ENCODE peak calls at places on chromosomes 13 and 19, in seven cellular contexts. G, Q, B, A, Z, W and F are unnamed samples.

GRCh38 chr19:1401138-1401888 is at the start of gene GAMT:
- DNase-seq in G (no peak), Q (no peak), B (peak), A (no peak), Z (no peak), W (no peak), F (no peak)

GRCh38 chr13:84279166-84279565 is 396.9 kb upstream of the SLITRK1 start:
- DNase-seq in G (no peak), Q (no peak), B (no peak), A (no peak), Z (no peak), W (no peak), F (no peak)

GRCh38 chr19:13526552-13526951 is 20.3 kb upstream of the CACNA1A start:
- DNase-seq in G (no peak), Q (no peak), B (no peak), A (no peak), Z (peak), W (no peak), F (no peak)

GRCh38 chr13:27007166-27007565 is 164.4 kb downstream of the USP12 start:
- DNase-seq in G (no peak), Q (no peak), B (peak), A (peak), Z (no peak), W (no peak), F (no peak)

GRCh38 chr13:33545492-33545891 is 259.9 kb upstream of the STARD13 start:
- DNase-seq in G (no peak), Q (no peak), B (no peak), A (no peak), Z (no peak), W (no peak), F (no peak)

GRCh38 chr13:27794075-27794691 is 1.9 kb downstream of the GSX1 start:
- DNase-seq in G (no peak), Q (no peak), B (no peak), A (no peak), Z (no peak), W (no peak), F (no peak)

GRCh38 chr13:79227418-79227817 is 178.6 kb downstream of the RBM26 start:
- DNase-seq in G (no peak), Q (no peak), B (no peak), A (no peak), Z (no peak), W (no peak), F (no peak)

GRCh38 chr13:77507931-77508776 is 27.4 kb upstream of the SCEL start:
- DNase-seq in G (no peak), Q (no peak), B (no peak), A (no peak), Z (peak), W (peak), F (no peak)

GRCh38 chr19:15227261-15227660 is 5.0 kb downstream of the EPHX3 start:
- DNase-seq in G (no peak), Q (no peak), B (no peak), A (no peak), Z (no peak), W (no peak), F (no peak)

GRCh38 chr19:15218501-15218900 is 13.7 kb downstream of the EPHX3 start:
- DNase-seq in G (no peak), Q (no peak), B (no peak), A (no peak), Z (no peak), W (no peak), F (no peak)

GRCh38 chr19:15225797-15226196 is 6.5 kb downstream of the EPHX3 start:
- DNase-seq in G (no peak), Q (no peak), B (no peak), A (no peak), Z (no peak), W (no peak), F (no peak)

GRCh38 chr19:15222738-15223648 is 9.3 kb downstream of the EPHX3 start:
- DNase-seq in G (peak), Q (peak), B (peak), A (peak), Z (peak), W (peak), F (peak)

GRCh38 chr19:15223649-15224371 is 8.4 kb downstream of the EPHX3 start:
- DNase-seq in G (no peak), Q (no peak), B (no peak), A (no peak), Z (no peak), W (no peak), F (no peak)
- TF ChIP-seq POLR2AphosphoS5 in G (peak), Q (no peak), B (peak), A (no peak), Z (no peak), W (no peak), F (no peak)

GRCh38 chr19:19212866-19213265 is 1.1 kb downstream of the NCAN start:
- DNase-seq in G (no peak), Q (no peak), B (no peak), A (no peak), Z (no peak), W (no peak), F (no peak)

GRCh38 chr19:19214892-19215291 is 3.1 kb downstream of the NCAN start:
- DNase-seq in G (no peak), Q (no peak), B (no peak), A (no peak), Z (no peak), W (no peak), F (no peak)

GRCh38 chr19:19211499-19212432 is at the start of gene NCAN:
- DNase-seq in G (no peak), Q (no peak), B (no peak), A (no peak), Z (no peak), W (no peak), F (no peak)

GRCh38 chr19:19215792-19216191 is 4.0 kb downstream of the NCAN start:
- DNase-seq in G (no peak), Q (no peak), B (no peak), A (no peak), Z (no peak), W (no peak), F (no peak)

GRCh38 chr19:19213822-19214558 is 2.2 kb downstream of the NCAN start:
- DNase-seq in G (no peak), Q (no peak), B (no peak), A (no peak), Z (no peak), W (no peak), F (no peak)
- TF ChIP-seq POLR2AphosphoS5 in G (no peak), Q (no peak), B (no peak), A (no peak), Z (no peak), W (no peak), F (no peak)

GRCh38 chr19:50406156-50406820 is 12.4 kb upstream of the SPIB start:
- DNase-seq in G (no peak), Q (no peak), B (no peak), A (no peak), Z (no peak), W (no peak), F (no peak)
- TF ChIP-seq POLR2AphosphoS5 in G (no peak), Q (no peak), B (no peak), A (no peak), Z (no peak), W (no peak), F (no peak)

GRCh38 chr19:51427220-51427619 is 9.8 kb upstream of the SIGLEC10 start:
- DNase-seq in G (no peak), Q (no peak), B (peak), A (no peak), Z (no peak), W (no peak), F (no peak)
- TF ChIP-seq POLR2AphosphoS5 in G (no peak), Q (no peak), B (no peak), A (no peak), Z (no peak), W (no peak), F (no peak)

GRCh38 chr13:21584973-21585592 is 18.9 kb downstream of the MICU2 start:
- DNase-seq in G (no peak), Q (no peak), B (no peak), A (no peak), Z (no peak), W (no peak), F (no peak)

GRCh38 chr13:21579754-21580316 is 24.1 kb downstream of the MICU2 start:
- DNase-seq in G (no peak), Q (no peak), B (no peak), A (no peak), Z (no peak), W (no peak), F (no peak)

GRCh38 chr13:21580736-21581135 is 23.2 kb downstream of the MICU2 start:
- DNase-seq in G (no peak), Q (no peak), B (no peak), A (no peak), Z (no peak), W (no peak), F (no peak)

DNA sequence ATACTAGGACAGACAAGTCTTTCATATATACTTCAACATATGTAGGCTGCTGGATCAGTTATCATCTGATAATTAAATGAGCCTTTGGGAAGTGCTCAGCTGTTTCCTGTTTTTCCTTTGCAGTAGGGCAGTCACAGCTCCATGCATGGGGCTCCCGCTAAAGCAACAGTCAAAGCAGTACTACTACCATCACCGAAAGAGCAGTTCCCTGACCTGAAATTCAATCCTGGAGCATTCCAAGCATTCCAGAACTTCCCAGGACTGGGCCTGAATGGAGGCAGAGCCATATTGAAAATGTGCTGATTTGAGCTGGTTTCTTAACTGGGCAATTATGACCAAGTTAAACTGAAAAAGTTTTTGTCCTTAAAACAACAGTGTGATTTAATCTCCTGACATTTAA is 20.5 kb downstream of the MICU2 start:
- DNase-seq in G (no peak), Q (no peak), B (no peak), A (no peak), Z (no peak), W (no peak), F (no peak)
- TF ChIP-seq POLR2AphosphoS5 in G (no peak), Q (no peak), B (no peak), A (no peak), Z (no peak), W (no peak), F (no peak)

GRCh38 chr19:38712161-38712748 is 32.0 kb downstream of the CAPN12 start:
- DNase-seq in G (no peak), Q (no peak), B (no peak), A (no peak), Z (no peak), W (no peak), F (no peak)

GRCh38 chr19:38713227-38713649 is 31.0 kb downstream of the CAPN12 start:
- DNase-seq in G (no peak), Q (no peak), B (no peak), A (peak), Z (no peak), W (no peak), F (peak)

GRCh38 chr19:38710416-38710702 is 33.9 kb downstream of the CAPN12 start:
- DNase-seq in G (no peak), Q (no peak), B (no peak), A (no peak), Z (no peak), W (no peak), F (no peak)

GRCh38 chr19:38710928-38711725 is 33.1 kb downstream of the CAPN12 start:
- DNase-seq in G (no peak), Q (no peak), B (no peak), A (no peak), Z (no peak), W (peak), F (no peak)

DNA sequence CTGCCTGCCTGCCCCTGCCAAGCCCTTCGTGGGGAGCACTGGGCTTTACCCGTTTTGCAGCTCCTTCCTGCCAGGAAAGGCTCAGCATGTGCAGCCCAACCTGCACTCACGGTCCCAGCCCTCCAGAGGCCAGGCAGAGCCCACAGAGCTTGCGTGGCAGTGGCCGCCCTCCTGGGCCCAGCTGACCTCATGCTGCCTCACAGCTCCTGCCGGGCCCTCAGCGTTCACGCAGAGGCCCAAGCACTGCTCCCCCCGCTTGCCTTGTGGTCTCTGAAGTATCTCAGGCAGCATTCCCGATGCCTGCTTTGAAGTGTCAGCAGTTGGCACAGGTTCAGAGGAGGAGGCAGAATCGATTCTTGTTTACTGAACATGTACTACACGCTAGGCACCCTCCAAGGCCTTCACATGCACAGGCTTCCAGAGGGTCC is 32.5 kb downstream of the CAPN12 start:
- DNase-seq in G (no peak), Q (no peak), B (no peak), A (peak), Z (no peak), W (peak), F (no peak)
- TF ChIP-seq POLR2AphosphoS5 in G (peak), Q (no peak), B (peak), A (peak), Z (no peak), W (peak), F (peak)

GRCh38 chr13:36302289-36302688 is 4.7 kb upstream of the CCDC169 start:
- DNase-seq in G (no peak), Q (no peak), B (no peak), A (no peak), Z (no peak), W (peak), F (no peak)
- TF ChIP-seq POLR2AphosphoS5 in G (no peak), Q (no peak), B (no peak), A (no peak), Z (no peak), W (peak), F (no peak)

GRCh38 chr13:113322043-113322461 is 25.0 kb downstream of the LAMP1 start:
- DNase-seq in G (no peak), Q (no peak), B (no peak), A (no peak), Z (no peak), W (no peak), F (no peak)

GRCh38 chr13:113323869-113324268 is 26.8 kb downstream of the LAMP1 start:
- DNase-seq in G (no peak), Q (no peak), B (no peak), A (no peak), Z (no peak), W (no peak), F (no peak)

GRCh38 chr13:113324336-113324882 is 27.4 kb downstream of the LAMP1 start:
- DNase-seq in G (no peak), Q (no peak), B (no peak), A (no peak), Z (no peak), W (no peak), F (no peak)

GRCh38 chr13:113321546-113321945 is 24.5 kb downstream of the LAMP1 start:
- DNase-seq in G (no peak), Q (no peak), B (no peak), A (no peak), Z (no peak), W (no peak), F (no peak)

GRCh38 chr13:113322890-113323651 is 26.0 kb downstream of the LAMP1 start:
- DNase-seq in G (no peak), Q (no peak), B (no peak), A (no peak), Z (no peak), W (no peak), F (no peak)
- TF ChIP-seq POLR2AphosphoS5 in G (no peak), Q (no peak), B (peak), A (no peak), Z (no peak), W (no peak), F (no peak)

GRCh38 chr13:98970293-98970692 is 7.6 kb downstream of the DOCK9 start:
- DNase-seq in G (no peak), Q (no peak), B (no peak), A (no peak), Z (no peak), W (no peak), F (no peak)

GRCh38 chr13:98975822-98976261 is 2.0 kb downstream of the DOCK9 start:
- DNase-seq in G (no peak), Q (no peak), B (no peak), A (no peak), Z (no peak), W (no peak), F (no peak)

GRCh38 chr13:98972059-98972458 is 5.8 kb downstream of the DOCK9 start:
- DNase-seq in G (no peak), Q (no peak), B (no peak), A (no peak), Z (no peak), W (no peak), F (no peak)

GRCh38 chr13:98974053-98974452 is 3.8 kb downstream of the DOCK9 start:
- DNase-seq in G (no peak), Q (no peak), B (no peak), A (no peak), Z (no peak), W (no peak), F (no peak)

DNA sequence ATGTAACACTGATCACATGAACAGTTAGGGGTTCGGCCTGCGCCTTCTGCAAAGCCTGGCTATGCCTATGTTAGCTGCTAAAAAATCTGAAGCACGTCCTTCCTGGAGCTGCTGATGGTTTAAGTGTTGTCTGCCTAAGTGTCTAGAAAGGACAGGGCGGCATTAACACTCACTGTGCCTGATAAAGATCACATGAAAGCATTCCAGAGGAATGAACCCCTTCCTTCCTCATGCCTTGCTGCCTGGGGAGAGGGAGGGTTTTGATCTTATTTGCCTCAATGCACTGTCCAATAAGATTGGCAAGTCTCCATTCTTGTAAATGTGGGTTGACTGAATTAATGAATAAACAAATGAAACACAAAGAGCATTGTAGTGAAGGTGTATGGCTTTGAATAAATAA is 5.2 kb downstream of the DOCK9 start:
- DNase-seq in G (no peak), Q (no peak), B (no peak), A (no peak), Z (peak), W (no peak), F (no peak)
- TF ChIP-seq POLR2AphosphoS5 in G (no peak), Q (no peak), B (no peak), A (no peak), Z (no peak), W (peak), F (no peak)